ENCODE peak calls at places on chromosomes 16 and 17, in four cellular contexts. E is WTC11, X is K562, C is HepG2. Q is an unnamed sample.

GRCh38 chr16:31388535-31388934 is 4.6 kb upstream of the ITGAD start:
- DNase-seq in E (no peak), X (no peak), C (no peak), Q (no peak)

GRCh38 chr17:64615025-64615677 is 47.0 kb downstream of the SMURF2 start:
- DNase-seq in E (no peak), X (no peak), C (no peak), Q (no peak)

GRCh38 chr17:54899721-54900456 is 763 bp upstream of the TOM1L1 start:
- DNase-seq in E (peak), X (peak), C (peak), Q (no peak)

GRCh38 chr16:14347706-14348105 is 276.6 kb downstream of the MRTFB start:
- DNase-seq in E (no peak), X (no peak), C (no peak), Q (no peak)

GRCh38 chr17:48996696-48997102 is 486 bp upstream of the IGF2BP1 start:
- DNase-seq in E (no peak), X (no peak), C (no peak), Q (no peak)

GRCh38 chr16:79816081-79816497 is 215.6 kb upstream of the MAF start:
- DNase-seq in E (no peak), X (peak), C (no peak), Q (no peak)

GRCh38 chr17:28086519-28086918 is 44.0 kb downstream of the NLK start:
- DNase-seq in E (no peak), X (no peak), C (no peak), Q (no peak)

GRCh38 chr17:59521465-59522126 is 43.8 kb upstream of the DHX40 start:
- DNase-seq in E (peak), X (peak), C (peak), Q (peak)

GRCh38 chr17:56891751-56892150 is 22.1 kb downstream of the TRIM25 start:
- DNase-seq in E (peak), X (peak), C (no peak), Q (no peak)

GRCh38 chr17:72466199-72466598 is 345.4 kb downstream of the SOX9 start:
- DNase-seq in E (no peak), X (no peak), C (peak), Q (peak)

GRCh38 chr17:75691371-75692290 is 24.5 kb downstream of the SAP30BP start:
- DNase-seq in E (no peak), X (no peak), C (no peak), Q (no peak)

GRCh38 chr17:79986441-79987186 is 49.1 kb downstream of the TBC1D16 start:
- DNase-seq in E (no peak), X (no peak), C (peak), Q (no peak)

GRCh38 chr17:41792835-41793748 is 6.6 kb upstream of the JUP start:
- DNase-seq in E (no peak), X (peak), C (peak), Q (no peak)

GRCh38 chr16:56300901-56301351 is 109.6 kb downstream of the GNAO1 start:
- DNase-seq in E (no peak), X (no peak), C (no peak), Q (no peak)

GRCh38 chr17:19368119-19368660 is 5.7 kb upstream of the B9D1 start:
- DNase-seq in E (no peak), X (no peak), C (no peak), Q (no peak)

GRCh38 chr17:43651621-43652480 is 9.9 kb downstream of the MEOX1 start:
- DNase-seq in E (no peak), X (no peak), C (no peak), Q (no peak)

GRCh38 chr17:80613732-80614071 is 69.1 kb downstream of the RPTOR start:
- DNase-seq in E (no peak), X (no peak), C (no peak), Q (no peak)

GRCh38 chr17:27353469-27354050 is 59.6 kb downstream of the WSB1 start:
- DNase-seq in E (peak), X (peak), C (peak), Q (peak)

GRCh38 chr17:76371656-76372628 is 12.5 kb upstream of the SPHK1 start:
- DNase-seq in E (no peak), X (no peak), C (no peak), Q (no peak)

GRCh38 chr16:50762241-50762640 is 20.4 kb downstream of the CYLD start:
- DNase-seq in E (no peak), X (no peak), C (no peak), Q (no peak)

GRCh38 chr17:64357191-64357981 is 33.3 kb downstream of the PECAM1 start:
- DNase-seq in E (no peak), X (peak), C (no peak), Q (no peak)

GRCh38 chr17:9228408-9229159 is 207.3 kb downstream of the NTN1 start:
- DNase-seq in E (no peak), X (peak), C (no peak), Q (no peak)

GRCh38 chr17:7842380-7842949 is 8.4 kb downstream of the KDM6B start:
- DNase-seq in E (no peak), X (peak), C (peak), Q (no peak)

GRCh38 chr17:38330941-38331411 is 12.8 kb downstream of the GPR179 start:
- DNase-seq in E (no peak), X (no peak), C (no peak), Q (no peak)

GRCh38 chr17:1055751-1056645 is 59.1 kb downstream of the TIMM22 start:
- DNase-seq in E (peak), X (peak), C (peak), Q (no peak)

GRCh38 chr16:8374032-8374431 is 216.3 kb downstream of the TMEM114 start:
- DNase-seq in E (no peak), X (no peak), C (no peak), Q (no peak)

GRCh38 chr17:15260376-15261062 is 4.6 kb downstream of the PMP22 start:
- DNase-seq in E (peak), X (peak), C (peak), Q (no peak)

GRCh38 chr17:56678249-56679144 is 85.0 kb downstream of the NOG start:
- DNase-seq in E (peak), X (no peak), C (no peak), Q (no peak)

GRCh38 chr17:59330314-59330942 is 1.0 kb upstream of the YPEL2 start:
- DNase-seq in E (peak), X (peak), C (peak), Q (no peak)

GRCh38 chr17:353213-353837 is 718 bp upstream of the RPH3AL start:
- DNase-seq in E (no peak), X (no peak), C (no peak), Q (no peak)

DNA sequence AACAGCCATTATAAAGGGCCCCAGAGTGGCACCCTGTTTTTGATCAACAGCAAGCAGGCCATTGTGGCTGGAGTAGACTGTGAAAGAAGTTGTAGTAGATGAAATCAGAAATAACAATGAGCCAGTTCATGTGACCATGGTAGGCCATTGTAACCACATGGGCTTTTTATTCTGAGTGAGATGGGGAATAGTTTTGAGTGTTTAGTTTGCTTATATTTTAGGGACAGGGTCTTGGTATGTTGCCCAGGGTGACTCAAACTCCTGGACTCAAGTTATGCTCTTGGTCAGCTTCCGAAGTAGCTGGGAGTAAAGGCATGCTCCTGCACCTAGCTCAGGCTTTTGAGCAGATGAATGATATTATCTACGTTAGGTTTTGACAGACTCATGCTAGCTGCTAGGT is 12.0 kb downstream of the CBFB start:
- DNase-seq in E (no peak), X (no peak), C (no peak), Q (no peak)
- TF ChIP-seq NR2C2 in E (no peak), X (no peak), C (no peak), Q (no peak)

GRCh38 chr17:29238133-29238850 is 8.4 kb upstream of the CRYBA1 start:
- DNase-seq in E (no peak), X (no peak), C (no peak), Q (no peak)

GRCh38 chr17:29235904-29236303 is 10.8 kb upstream of the CRYBA1 start:
- DNase-seq in E (no peak), X (no peak), C (no peak), Q (no peak)

GRCh38 chr17:29241015-29241963 is 5.4 kb upstream of the CRYBA1 start:
- DNase-seq in E (peak), X (peak), C (peak), Q (no peak)

GRCh38 chr17:29240477-29240876 is 6.2 kb upstream of the CRYBA1 start:
- DNase-seq in E (no peak), X (no peak), C (no peak), Q (no peak)

DNA sequence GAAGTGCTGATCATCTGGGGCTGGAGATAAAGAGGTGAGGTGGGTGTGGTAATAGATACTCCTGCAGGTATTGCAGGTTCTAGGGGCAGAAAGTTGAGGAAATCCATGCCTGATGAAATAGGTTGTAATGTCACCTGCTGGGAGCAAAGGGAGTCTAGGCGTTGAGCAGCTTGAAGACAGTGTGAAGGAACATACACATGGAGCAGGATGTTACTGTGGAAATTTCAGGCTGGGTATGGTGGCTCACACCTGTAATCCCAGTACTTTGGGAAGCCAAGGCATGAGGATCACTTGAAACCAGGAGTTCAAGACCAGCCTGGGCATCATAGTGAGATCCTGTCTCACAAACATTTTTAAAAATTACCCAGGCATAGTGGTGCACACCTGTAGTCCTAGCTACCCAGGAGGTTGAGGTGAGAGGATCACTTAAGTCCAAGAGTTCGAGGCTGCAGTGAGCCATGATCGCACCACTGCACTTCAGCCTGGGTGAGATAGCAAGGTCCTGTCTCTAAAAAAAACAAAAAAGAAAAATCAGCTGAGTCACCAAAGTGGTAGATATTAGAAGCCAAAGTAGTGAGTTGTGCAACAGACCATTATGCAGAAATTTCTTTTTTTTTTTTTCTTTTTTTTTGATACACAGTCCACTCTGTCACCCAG is 9.1 kb upstream of the CRYBA1 start:
- DNase-seq in E (no peak), X (peak), C (no peak), Q (no peak)
- TF ChIP-seq NR2C2 in E (no peak), X (no peak), C (no peak), Q (no peak)

DNA sequence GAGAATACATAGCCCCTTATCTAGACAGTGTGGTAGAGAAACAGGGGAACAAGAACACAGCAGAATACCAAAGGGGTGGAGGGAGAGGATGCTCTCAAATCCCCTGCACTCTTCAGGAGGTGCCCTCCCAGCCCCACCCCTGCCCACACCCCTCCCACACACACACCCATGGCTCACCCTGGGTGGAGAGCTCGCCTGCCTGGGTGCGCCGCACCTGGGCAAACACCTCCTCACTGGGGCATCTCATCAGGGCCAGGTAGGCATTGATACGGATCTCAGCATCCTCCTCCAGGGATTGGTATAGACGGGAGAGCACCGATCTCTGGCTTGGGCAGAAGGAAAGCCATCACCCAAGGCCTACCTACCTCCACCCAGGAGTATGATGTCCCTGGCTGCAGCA is 95.2 kb downstream of the LITAF start:
- DNase-seq in E (no peak), X (no peak), C (no peak), Q (no peak)
- TF ChIP-seq NR2C2 in E (no peak), X (no peak), C (no peak), Q (no peak)

DNA sequence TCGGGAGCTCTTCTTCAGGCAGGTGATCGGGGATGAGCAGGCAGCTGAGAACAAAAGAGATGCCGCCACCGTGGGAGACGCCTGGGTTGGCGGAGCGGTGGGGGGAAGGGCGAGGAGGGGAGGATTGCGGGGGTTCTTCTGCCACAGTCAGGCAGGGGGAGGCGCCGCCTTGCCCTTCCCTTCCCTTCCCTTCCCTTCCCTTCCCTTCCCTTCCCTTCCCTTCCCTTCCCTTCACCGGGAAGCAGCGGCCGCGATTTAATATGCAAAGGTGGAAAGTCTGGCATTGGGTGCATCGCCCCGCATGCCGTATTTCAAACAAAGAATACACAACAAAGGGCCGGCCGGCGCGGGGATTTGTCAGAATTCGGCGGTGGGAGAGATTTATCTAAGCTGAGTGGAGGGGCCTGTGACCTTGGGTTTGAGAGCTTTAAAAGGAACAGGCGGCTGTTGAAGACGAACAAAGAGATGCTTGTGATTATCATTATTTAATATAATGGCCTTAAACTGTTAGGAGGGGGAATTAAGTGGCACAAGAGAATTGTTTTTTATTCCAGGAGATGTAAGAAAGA is 262.3 kb upstream of the TNRC6C start:
- DNase-seq in E (peak), X (no peak), C (no peak), Q (no peak)
- TF ChIP-seq NR2C2 in E (no peak), X (no peak), C (no peak), Q (no peak)

GRCh38 chr16:20866161-20866772 is 33.9 kb downstream of the DCUN1D3 start:
- DNase-seq in E (no peak), X (peak), C (peak), Q (no peak)
- TF ChIP-seq NR2C2 in E (no peak), X (no peak), C (no peak), Q (no peak)

Q was measured in GM12878.